ENCODE peak calls at places on chromosomes 12 and 14, in five cellular contexts. One of them, this sample, is unnamed.

GRCh38 chr14:91229743-91230200 is 14.7 kb downstream of the GPR68 start:
- DNase-seq in astrocyte of the spinal cord: peak
- DNase-seq in SW480: peak
- DNase-seq in NCI-H2107: no peak
- DNase-seq in IMR-90: peak
- DNase-seq in this sample: no peak

GRCh38 chr12:32183646-32184045 is 77.0 kb downstream of the BICD1 start:
- DNase-seq in astrocyte of the spinal cord: no peak
- DNase-seq in SW480: no peak
- DNase-seq in NCI-H2107: no peak
- DNase-seq in IMR-90: peak
- DNase-seq in this sample: no peak

GRCh38 chr12:13380297-13380696 is 183.8 kb downstream of the EMP1 start:
- DNase-seq in astrocyte of the spinal cord: no peak
- DNase-seq in SW480: no peak
- DNase-seq in NCI-H2107: no peak
- DNase-seq in IMR-90: no peak
- DNase-seq in this sample: no peak

GRCh38 chr14:23351681-23352505 is 794 bp downstream of the SLC22A17 start:
- DNase-seq in astrocyte of the spinal cord: no peak
- DNase-seq in SW480: no peak
- DNase-seq in NCI-H2107: no peak
- DNase-seq in IMR-90: no peak
- DNase-seq in this sample: no peak

GRCh38 chr14:76497550-76498484 is 121.9 kb downstream of the ESRRB start:
- DNase-seq in astrocyte of the spinal cord: no peak
- DNase-seq in SW480: no peak
- DNase-seq in NCI-H2107: no peak
- DNase-seq in IMR-90: no peak
- DNase-seq in this sample: peak

GRCh38 chr12:67578976-67579661 is 69.4 kb upstream of the DYRK2 start:
- DNase-seq in astrocyte of the spinal cord: no peak
- DNase-seq in SW480: no peak
- DNase-seq in NCI-H2107: no peak
- DNase-seq in IMR-90: no peak
- DNase-seq in this sample: no peak

GRCh38 chr14:72603639-72604038 is 290.3 kb downstream of the DPF3 start:
- DNase-seq in astrocyte of the spinal cord: no peak
- DNase-seq in SW480: peak
- DNase-seq in NCI-H2107: no peak
- DNase-seq in IMR-90: no peak
- DNase-seq in this sample: no peak

GRCh38 chr12:2593045-2593444 is 201.7 kb upstream of the FKBP4 start:
- DNase-seq in astrocyte of the spinal cord: no peak
- DNase-seq in SW480: no peak
- DNase-seq in NCI-H2107: no peak
- DNase-seq in IMR-90: no peak
- DNase-seq in this sample: no peak

GRCh38 chr12:26741828-26742227 is 91.2 kb downstream of the ITPR2 start:
- DNase-seq in astrocyte of the spinal cord: no peak
- DNase-seq in SW480: no peak
- DNase-seq in NCI-H2107: no peak
- DNase-seq in IMR-90: no peak
- DNase-seq in this sample: no peak

GRCh38 chr12:69359531-69360347 is at the start of gene YEATS4:
- DNase-seq in astrocyte of the spinal cord: peak
- DNase-seq in SW480: peak
- DNase-seq in NCI-H2107: peak
- DNase-seq in IMR-90: peak
- DNase-seq in this sample: peak

GRCh38 chr12:8699714-8700113 is 1.9 kb downstream of the RIMKLB start:
- DNase-seq in astrocyte of the spinal cord: no peak
- DNase-seq in SW480: no peak
- DNase-seq in NCI-H2107: no peak
- DNase-seq in IMR-90: no peak
- DNase-seq in this sample: no peak

GRCh38 chr12:46547421-46548340 is 175.1 kb upstream of the SLC38A2 start:
- DNase-seq in astrocyte of the spinal cord: no peak
- DNase-seq in SW480: no peak
- DNase-seq in NCI-H2107: no peak
- DNase-seq in IMR-90: no peak
- DNase-seq in this sample: no peak

GRCh38 chr14:26216797-26217196 is 381.0 kb downstream of the NOVA1 start:
- DNase-seq in astrocyte of the spinal cord: no peak
- DNase-seq in SW480: no peak
- DNase-seq in NCI-H2107: no peak
- DNase-seq in IMR-90: no peak
- DNase-seq in this sample: no peak

GRCh38 chr12:85725991-85726390 is 110.2 kb downstream of the RASSF9 start:
- DNase-seq in astrocyte of the spinal cord: no peak
- DNase-seq in SW480: no peak
- DNase-seq in NCI-H2107: no peak
- DNase-seq in IMR-90: no peak
- DNase-seq in this sample: no peak

GRCh38 chr14:101400815-101401214 is 160.5 kb upstream of the DIO3 start:
- DNase-seq in astrocyte of the spinal cord: no peak
- DNase-seq in SW480: peak
- DNase-seq in NCI-H2107: no peak
- DNase-seq in IMR-90: peak
- DNase-seq in this sample: no peak

GRCh38 chr12:22395666-22396065 is 61.2 kb upstream of the ST8SIA1 start:
- DNase-seq in astrocyte of the spinal cord: no peak
- DNase-seq in SW480: no peak
- DNase-seq in NCI-H2107: no peak
- DNase-seq in IMR-90: no peak
- DNase-seq in this sample: no peak

GRCh38 chr12:68237523-68238070 is 12.0 kb upstream of the IL26 start:
- DNase-seq in astrocyte of the spinal cord: no peak
- DNase-seq in SW480: no peak
- DNase-seq in NCI-H2107: no peak
- DNase-seq in IMR-90: peak
- DNase-seq in this sample: no peak

GRCh38 chr12:119804011-119804641 is 73.0 kb downstream of the CIT start:
- DNase-seq in astrocyte of the spinal cord: peak
- DNase-seq in SW480: peak
- DNase-seq in NCI-H2107: no peak
- DNase-seq in IMR-90: peak
- DNase-seq in this sample: peak

GRCh38 chr14:54609576-54609975 is 42.6 kb downstream of the SAMD4A start:
- DNase-seq in astrocyte of the spinal cord: no peak
- DNase-seq in SW480: no peak
- DNase-seq in NCI-H2107: no peak
- DNase-seq in IMR-90: no peak
- DNase-seq in this sample: no peak

GRCh38 chr12:13680916-13681315 is 300.5 kb downstream of the GRIN2B start:
- DNase-seq in astrocyte of the spinal cord: no peak
- DNase-seq in SW480: no peak
- DNase-seq in NCI-H2107: no peak
- DNase-seq in IMR-90: no peak
- DNase-seq in this sample: no peak

GRCh38 chr14:105836160-105836559 is 309.8 kb downstream of the TMEM121 start:
- DNase-seq in astrocyte of the spinal cord: no peak
- DNase-seq in SW480: no peak
- DNase-seq in NCI-H2107: no peak
- DNase-seq in IMR-90: no peak
- DNase-seq in this sample: no peak

This sample was measured in 8988T.